ENCODE peak calls at places on chromosomes 7 and 10, in nine cellular contexts. I is T1000; L is tibial artery; J is activated naive CD4-positive, alpha-beta T cell treated with anti-CD3 and anti-CD28 coated beads for 36 hours; X is Jurkat, Clone E6-1; Z is non-pigmented ciliary epithelial cell; N is NCI-H2171; T is GM23248; R is activated naive CD8-positive, alpha-beta T cell treated with anti-CD3 and anti-CD28 coated beads for 36 hours. K is an unnamed sample.

GRCh38 chr10:127989481-127989964 is 82.6 kb downstream of the PTPRE start:
- DNase-seq in X (no peak), N (no peak), J (no peak), L (no peak), T (no peak), Z (no peak), R (no peak), I (no peak), K (no peak)

GRCh38 chr10:80324086-80324485 is 32.5 kb downstream of the DYDC1 start:
- DNase-seq in N (peak; percentile 13), T (peak; percentile 49), I (no peak), Z (peak; percentile 5), J (no peak), R (no peak), X (no peak), L (no peak), K (peak; percentile 77)

GRCh38 chr7:20329389-20330175 is 1.1 kb upstream of the ITGB8 start:
- DNase-seq in R (peak; percentile 18), T (peak; percentile 85), N (no peak), Z (no peak), X (no peak), L (peak; percentile 73), I (no peak), J (peak; percentile 15), K (peak; percentile 84)

GRCh38 chr10:17169807-17170206 is 31.7 kb downstream of the TRDMT1 start:
- DNase-seq in T (no peak), N (no peak), X (no peak), R (no peak), I (no peak), J (no peak), Z (no peak), L (no peak), K (no peak)

GRCh38 chr10:58384536-58384998 is 643 bp upstream of the TFAM start:
- DNase-seq in Z (no peak), I (no peak), N (no peak), T (no peak), J (no peak), X (peak; percentile 39), L (no peak), R (no peak), K (peak; percentile 84)

GRCh38 chr10:43046288-43046991 is 30.4 kb upstream of the RET start:
- DNase-seq in R (no peak), T (no peak), N (no peak), J (no peak), X (no peak), Z (no peak), L (peak; percentile 48), I (no peak), K (peak; percentile 75)

GRCh38 chr7:1910827-1911226 is 240.8 kb downstream of the ELFN1 start:
- DNase-seq in X (no peak), J (no peak), Z (no peak), N (no peak), R (no peak), I (no peak), L (no peak), T (no peak), K (no peak)

GRCh38 chr7:111998326-111998725 is 207.9 kb downstream of the DOCK4 start:
- DNase-seq in N (no peak), Z (no peak), R (no peak), I (no peak), J (no peak), X (no peak), T (no peak), L (no peak), K (no peak)

GRCh38 chr7:125814030-125814535 is 884.5 kb upstream of the POT1 start:
- DNase-seq in Z (peak; percentile 4), N (peak; percentile 70), T (no peak), L (no peak), R (no peak), I (no peak), X (no peak), J (no peak), K (no peak)

GRCh38 chr7:11228515-11228914 is 254.8 kb downstream of the PHF14 start:
- DNase-seq in I (no peak), Z (no peak), X (no peak), T (peak; percentile 13), N (peak; percentile 85), J (no peak), R (no peak), L (peak; percentile 85), K (no peak)